ENCODE peak calls at places on chromosomes 11 and 22, in four cellular contexts. I is activated naive CD8-positive, alpha-beta T cell treated with anti-CD3 and anti-CD28 coated beads, Interleukin-2, amount 10 ng/mL, durations not matched to agents 7 days and 5 days; U is globus pallidus; Q is kidney tubule cell. E is an unnamed sample.

GRCh38 chr11:1946812-1947480 is at the start of gene MRPL23:
- DNase-seq in I (peak), U (no peak), Q (no peak), E (no peak)

GRCh38 chr11:113675565-113675964 is 30.5 kb downstream of the TMPRSS5 start:
- DNase-seq in I (no peak), U (no peak), Q (no peak), E (no peak)

GRCh38 chr11:114280696-114281095 is 15.5 kb upstream of the NNMT start:
- DNase-seq in I (no peak), U (no peak), Q (peak), E (peak)

GRCh38 chr22:37179126-37179470 is 8.9 kb downstream of the C1QTNF6 start:
- DNase-seq in I (peak), U (no peak), Q (no peak), E (no peak)

GRCh38 chr22:49331223-49331815 is 496.4 kb downstream of the BRD1 start:
- DNase-seq in I (no peak), U (no peak), Q (no peak), E (no peak)

GRCh38 chr11:68670208-68670992 is 13.9 kb upstream of the GAL start:
- DNase-seq in I (no peak), U (no peak), Q (no peak), E (no peak)

GRCh38 chr11:128235958-128236357 is 351.4 kb downstream of the ETS1 start:
- DNase-seq in I (no peak), U (no peak), Q (peak), E (no peak)

GRCh38 chr11:96054870-96055705 is 131.2 kb upstream of the MTMR2 start:
- DNase-seq in I (no peak), U (no peak), Q (peak), E (peak)

GRCh38 chr11:120098503-120099054 is 39.3 kb downstream of the TRIM29 start:
- DNase-seq in I (no peak), U (no peak), Q (no peak), E (no peak)

GRCh38 chr11:110433393-110434333 is 3.9 kb downstream of the FDX1 start:
- DNase-seq in I (no peak), U (peak), Q (peak), E (peak)

GRCh38 chr11:73958521-73959141 is 7.8 kb downstream of the DNAJB13 start:
- DNase-seq in I (no peak), U (no peak), Q (no peak), E (no peak)

GRCh38 chr11:44877908-44878459 is 72.7 kb downstream of the TP53I11 start:
- DNase-seq in I (no peak), U (no peak), Q (no peak), E (no peak)

GRCh38 chr22:37544955-37545702 is 15.2 kb upstream of the CDC42EP1 start:
- DNase-seq in I (peak), U (no peak), Q (peak), E (peak)

GRCh38 chr22:45534339-45535192 is 31.9 kb downstream of the FBLN1 start:
- DNase-seq in I (no peak), U (no peak), Q (no peak), E (no peak)

GRCh38 chr11:1012740-1013627 is 23.5 kb downstream of the MUC6 start:
- DNase-seq in I (no peak), U (no peak), Q (no peak), E (no peak)

GRCh38 chr11:2799881-2800654 is 85.5 kb downstream of the CDKN1C start:
- DNase-seq in I (peak), U (no peak), Q (no peak), E (no peak)

GRCh38 chr11:113526521-113526920 is 51.3 kb upstream of the DRD2 start:
- DNase-seq in I (no peak), U (no peak), Q (no peak), E (no peak)

GRCh38 chr11:123561046-123561781 is 93.2 kb downstream of the SCN3B start:
- DNase-seq in I (no peak), U (peak), Q (peak), E (peak)

GRCh38 chr22:39185601-39186012 is 33.1 kb upstream of the CBX7 start:
- DNase-seq in I (no peak), U (peak), Q (no peak), E (no peak)

GRCh38 chr11:74134661-74135515 is 35.9 kb downstream of the C2CD3 start:
- DNase-seq in I (no peak), U (no peak), Q (peak), E (peak)

GRCh38 chr11:834371-835316 is 1.9 kb downstream of the CD151 start:
- DNase-seq in I (no peak), U (no peak), Q (peak), E (peak)

GRCh38 chr11:2679011-2679676 is 20.6 kb downstream of the KCNQ1OT1 start:
- DNase-seq in I (no peak), U (no peak), Q (no peak), E (no peak)

GRCh38 chr11:2862395-2862949 is 23.1 kb downstream of the CDKN1C start:
- DNase-seq in I (no peak), U (peak), Q (no peak), E (no peak)

GRCh38 chr11:110345756-110346155 is 49.3 kb upstream of the RDX start:
- DNase-seq in I (no peak), U (no peak), Q (peak), E (peak)

GRCh38 chr22:24049211-24049610 is 38.1 kb downstream of the CABIN1 start:
- DNase-seq in I (no peak), U (no peak), Q (no peak), E (no peak)

GRCh38 chr11:36150986-36151385 is 138.2 kb downstream of the COMMD9 start:
- DNase-seq in I (no peak), U (no peak), Q (peak), E (no peak)

GRCh38 chr22:44279059-44279340 is 33.8 kb downstream of the SHISAL1 start:
- DNase-seq in I (no peak), U (no peak), Q (no peak), E (no peak)

E was measured in epithelial cell of esophagus.